ENCODE peak calls at places on chromosomes 6 and 20, in eight cellular contexts. X is H9; C is activated T-cell treated with anti-CD3 and anti-CD28 coated beads, Interleukin-2, amount 50 U/mL, for 1 hour; J is HEK293T; Y is GM13977; S is endothelial cell; T is stimulated activated CD4-positive, alpha-beta T cell treated with anti-CD3 and anti-CD28 coated beads, TNF-alpha, amount 100 ng/mL, for 48 hours; I is effector memory CD4-positive, alpha-beta T cell. M is an unnamed sample.
A peak's percentile ranks its signal among the peaks of the same experiment; 100 is the strongest.

GRCh38 chr6:38720295-38720694 is 5.2 kb downstream of the DNAH8 start:
- DNase-seq in S (no peak), T (no peak), Y (no peak), I (no peak), J (no peak), X (peak; percentile 37), C (no peak), M (no peak)

GRCh38 chr6:83594936-83595335 is 82.6 kb downstream of the PRSS35 start:
- DNase-seq in T (no peak), X (no peak), I (no peak), C (no peak), J (no peak), S (no peak), Y (no peak), M (no peak)

GRCh38 chr20:53643031-53643832 is 49.6 kb upstream of the ZNF217 start:
- DNase-seq in I (peak; percentile 55), X (no peak), J (no peak), T (peak; percentile 34), S (no peak), C (peak; percentile 68), Y (peak; percentile 76), M (no peak)

GRCh38 chr20:34639755-34640222 is 37.1 kb downstream of the PIGU start:
- DNase-seq in C (no peak), S (no peak), J (peak; percentile 27), I (no peak), T (no peak), X (no peak), Y (no peak), M (no peak)

GRCh38 chr6:35419431-35419830 is 32.7 kb upstream of the FANCE start:
- DNase-seq in X (no peak), S (no peak), T (no peak), J (peak; percentile 34), I (no peak), Y (no peak), C (no peak), M (no peak)

GRCh38 chr6:73630401-73630800 is 23.4 kb downstream of the SLC17A5 start:
- DNase-seq in X (no peak), Y (no peak), C (no peak), I (no peak), T (no peak), S (no peak), J (no peak), M (no peak)

GRCh38 chr6:36267731-36268477 is 2.0 kb upstream of the PNPLA1 start:
- DNase-seq in I (no peak), X (no peak), C (no peak), Y (no peak), S (no peak), T (no peak), J (no peak), M (no peak)

GRCh38 chr6:144897441-144897921 is 612.3 kb downstream of the UTRN start:
- DNase-seq in Y (no peak), J (no peak), T (no peak), X (no peak), S (no peak), C (no peak), I (no peak), M (no peak)

GRCh38 chr20:55140631-55141030 is 665.2 kb downstream of the DOK5 start:
- DNase-seq in S (no peak), I (no peak), T (no peak), J (no peak), C (no peak), X (no peak), Y (no peak), M (no peak)

GRCh38 chr20:37543828-37544227 is 16.2 kb upstream of the BLCAP start:
- DNase-seq in T (no peak), X (peak; percentile 25), J (peak; percentile 42), Y (no peak), C (no peak), I (no peak), S (no peak), M (no peak)

GRCh38 chr20:19435820-19436219 is 223.4 kb downstream of the SLC24A3 start:
- DNase-seq in S (no peak), X (no peak), Y (no peak), I (no peak), C (no peak), J (no peak), T (no peak), M (no peak)

GRCh38 chr6:163133017-163133416 is 281.5 kb upstream of the QKI start:
- DNase-seq in J (no peak), Y (no peak), S (no peak), C (no peak), X (no peak), I (no peak), T (no peak), M (no peak)

GRCh38 chr20:38805958-38806854 is 709 bp downstream of the PPP1R16B start:
- DNase-seq in I (peak; percentile 41), C (peak; percentile 67), S (peak; percentile 37), J (peak; percentile 39), Y (peak; percentile 44), X (no peak), T (peak; percentile 31), M (no peak)

GRCh38 chr20:18133962-18134361 is 3.7 kb upstream of the KAT14 start:
- DNase-seq in S (no peak), Y (no peak), X (no peak), I (no peak), T (no peak), C (no peak), J (no peak), M (no peak)

GRCh38 chr6:106159531-106159940 is 73.4 kb downstream of the PRDM1 start:
- DNase-seq in J (no peak), T (no peak), I (no peak), C (no peak), Y (no peak), S (no peak), X (no peak), M (no peak)